ENCODE peak calls at places on chromosomes 4 and X, in ten cellular contexts. K is foreskin keratinocyte, U is SK-N-SH, B is sigmoid colon, A is uterus, I is Peyer's patch, T is body of pancreas, W is OCI-LY7, F is tibial artery, N is heart right ventricle. D is an unnamed sample.

GRCh38 chr4:15396157-15396800 is 31.6 kb upstream of the C1QTNF7 start:
- DNase-seq in F (no peak), W (peak), K (no peak), T (peak), A (no peak), B (no peak), U (peak), I (peak), N (no peak), D (peak)

GRCh38 chrX:114344756-114345155 is 239.1 kb upstream of the HTR2C start:
- DNase-seq in W (peak), K (peak), U (peak), B (no peak), A (no peak), T (no peak), I (no peak), F (no peak), N (no peak), D (peak)

GRCh38 chr4:26741491-26741871 is 119.2 kb upstream of the STIM2 start:
- DNase-seq in B (no peak), N (no peak), T (no peak), U (no peak), K (no peak), W (no peak), F (no peak), I (no peak), A (no peak), D (no peak)

GRCh38 chr4:15130441-15130840 is 128.2 kb downstream of the CPEB2 start:
- DNase-seq in F (no peak), K (no peak), U (no peak), W (no peak), B (no peak), N (no peak), I (no peak), A (no peak), T (no peak), D (no peak)

GRCh38 chrX:154352466-154352865 is 22.0 kb downstream of the FLNA start:
- DNase-seq in W (no peak), T (no peak), K (no peak), U (no peak), F (no peak), A (no peak), N (no peak), B (no peak), I (no peak), D (no peak)

GRCh38 chrX:111375747-111376146 is 36.2 kb downstream of the DCX start:
- DNase-seq in F (no peak), B (no peak), K (no peak), W (no peak), U (no peak), N (no peak), A (no peak), T (no peak), I (no peak), D (no peak)

GRCh38 chrX:9071031-9071650 is 37.2 kb upstream of the FAM9B start:
- DNase-seq in N (no peak), K (no peak), B (no peak), F (no peak), I (no peak), W (no peak), A (no peak), U (no peak), T (no peak), D (no peak)

GRCh38 chr4:2797545-2798305 is 4.8 kb downstream of the SH3BP2 start:
- DNase-seq in K (no peak), W (no peak), B (peak), T (peak), N (no peak), F (peak), A (peak), U (peak), I (peak), D (peak)

GRCh38 chr4:116122131-116122530 is 963.2 kb downstream of the TRAM1L1 start:
- DNase-seq in B (no peak), N (no peak), A (no peak), F (no peak), U (no peak), K (peak), I (no peak), W (no peak), T (no peak), D (no peak)

GRCh38 chr4:4446434-4446833 is 59.5 kb downstream of the NSG1 start:
- DNase-seq in U (no peak), N (no peak), F (no peak), K (no peak), B (no peak), A (no peak), I (no peak), W (no peak), T (no peak), D (no peak)

GRCh38 chrX:119189115-119189514 is 47.0 kb upstream of the PGRMC1 start:
- DNase-seq in F (no peak), T (no peak), B (no peak), K (no peak), W (no peak), A (no peak), N (no peak), I (no peak), U (no peak), D (no peak)

GRCh38 chrX:67587946-67588624 is 44.3 kb downstream of the AR start:
- DNase-seq in N (peak), K (no peak), W (no peak), B (peak), I (no peak), T (peak), F (peak), U (no peak), A (peak), D (no peak)

GRCh38 chr4:121237069-121237399 is 72.9 kb upstream of the TNIP3 start:
- DNase-seq in A (no peak), I (no peak), B (no peak), T (no peak), K (no peak), N (no peak), W (no peak), F (no peak), U (no peak), D (no peak)

GRCh38 chrX:148371251-148371650 is 129.2 kb upstream of the AFF2 start:
- DNase-seq in U (no peak), K (no peak), T (peak), B (no peak), I (no peak), W (no peak), F (no peak), N (no peak), A (no peak), D (no peak)

GRCh38 chr4:87971866-87972265 is 3.6 kb upstream of the SPP1 start:
- DNase-seq in W (no peak), B (no peak), F (no peak), U (no peak), T (no peak), N (no peak), I (no peak), K (no peak), A (no peak), D (no peak)

GRCh38 chr4:44558206-44558605 is 93.2 kb downstream of the YIPF7 start:
- DNase-seq in K (no peak), F (no peak), T (no peak), I (no peak), U (no peak), B (no peak), W (no peak), N (no peak), A (no peak), D (no peak)

GRCh38 chr4:151420408-151420807 is 11.4 kb downstream of the FHIP1A start:
- DNase-seq in I (no peak), N (no peak), K (no peak), T (no peak), F (no peak), B (no peak), A (no peak), W (no peak), U (no peak), D (no peak)

GRCh38 chr4:25861951-25862410 is 807 bp downstream of the SEL1L3 start:
- DNase-seq in F (no peak), U (no peak), A (no peak), N (peak), B (no peak), K (no peak), T (peak), W (peak), I (peak), D (peak)

GRCh38 chrX:10177004-10177396 is 20.2 kb downstream of the CLCN4 start:
- DNase-seq in F (no peak), A (no peak), U (no peak), N (no peak), I (no peak), K (no peak), T (no peak), B (no peak), W (no peak), D (no peak)

GRCh38 chr4:147583876-147584275 is 33.3 kb upstream of the TMEM184C start:
- DNase-seq in N (no peak), K (no peak), I (no peak), A (no peak), W (no peak), B (no peak), T (no peak), U (no peak), F (no peak), D (no peak)

GRCh38 chr4:103786014-103786413 is 66.2 kb upstream of the TACR3 start:
- DNase-seq in A (no peak), N (no peak), U (peak), F (no peak), W (peak), K (no peak), B (no peak), T (no peak), I (no peak), D (no peak)

GRCh38 chr4:72468904-72469502 is 100.0 kb downstream of the ADAMTS3 start:
- DNase-seq in I (no peak), A (no peak), N (no peak), K (no peak), W (peak), F (no peak), B (no peak), T (no peak), U (no peak), D (no peak)

GRCh38 chrX:41382699-41383645 is 49.0 kb downstream of the DDX3X start:
- DNase-seq in I (peak), U (no peak), N (no peak), F (no peak), A (no peak), W (no peak), K (no peak), T (no peak), B (no peak), D (peak)

GRCh38 chr4:70913947-70914445 is 11.8 kb downstream of the MOB1B start:
- DNase-seq in W (no peak), U (no peak), T (no peak), A (no peak), N (no peak), B (no peak), K (no peak), I (no peak), F (no peak), D (no peak)

GRCh38 chrX:5233830-5234229 is 994.8 kb downstream of the NLGN4X start:
- DNase-seq in A (no peak), K (no peak), F (no peak), I (no peak), U (no peak), N (no peak), B (no peak), T (no peak), W (no peak), D (no peak)

GRCh38 chr4:124710911-124711310 is 1.6 kb downstream of the ANKRD50 start:
- DNase-seq in B (no peak), F (no peak), K (no peak), A (no peak), I (no peak), N (no peak), U (no peak), W (no peak), T (no peak), D (no peak)
- H3K27ac ChIP-seq in B (peak), F (peak), K (peak), A (peak), I (no peak), N (peak), U (peak), W (no peak), T (no peak), D (no peak)

GRCh38 chrX:121244511-121244910 is 197.1 kb downstream of the GLUD2 start:
- DNase-seq in A (no peak), I (no peak), W (no peak), F (no peak), U (no peak), N (no peak), K (no peak), T (no peak), B (no peak), D (no peak)
- H3K27ac ChIP-seq in A (no peak), I (no peak), W (no peak), F (no peak), U (no peak), N (no peak), K (no peak), T (no peak), B (no peak), D (no peak)

GRCh38 chr4:128427832-128428366 is 140.3 kb upstream of the PGRMC2 start:
- DNase-seq in K (peak), F (no peak), W (no peak), B (no peak), T (peak), U (peak), I (no peak), A (no peak), N (peak), D (no peak)

GRCh38 chr4:128424524-128425195 is 137.0 kb upstream of the PGRMC2 start:
- DNase-seq in N (no peak), U (no peak), W (no peak), F (no peak), K (peak), I (no peak), T (peak), A (no peak), B (no peak), D (no peak)

GRCh38 chr4:128428397-128428796 is 140.8 kb upstream of the PGRMC2 start:
- DNase-seq in K (no peak), F (no peak), A (no peak), I (no peak), U (no peak), N (no peak), T (no peak), B (no peak), W (no peak), D (no peak)
- H3K27ac ChIP-seq in K (no peak), F (no peak), A (no peak), I (no peak), U (no peak), N (peak), T (no peak), B (no peak), W (no peak), D (no peak)

DNA sequence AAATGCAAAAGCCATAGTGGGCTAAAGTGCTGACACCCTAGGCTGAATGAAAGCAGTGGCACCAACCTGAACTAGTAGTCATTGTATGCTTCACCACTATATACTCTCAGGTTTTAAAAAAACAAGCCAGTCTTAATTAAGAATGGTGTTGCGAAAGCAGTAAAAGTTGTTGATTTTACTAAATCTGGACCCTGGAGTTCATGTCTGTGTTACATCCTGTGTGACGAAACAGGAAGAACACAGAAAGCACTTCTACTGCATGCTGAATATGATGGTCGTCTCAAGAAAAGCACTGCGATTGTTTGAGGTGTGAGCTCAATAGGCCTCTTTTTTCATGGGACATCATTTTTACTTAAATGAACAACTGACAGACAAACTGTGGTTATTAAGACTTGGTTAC is 24.2 kb upstream of the GDPD2 start:
- DNase-seq in T (no peak), F (no peak), A (no peak), N (no peak), K (no peak), B (no peak), I (no peak), W (peak), U (no peak), D (peak)
- H3K27ac ChIP-seq in T (no peak), F (no peak), A (no peak), N (no peak), K (no peak), B (no peak), I (no peak), W (peak), U (no peak), D (no peak)

DNA sequence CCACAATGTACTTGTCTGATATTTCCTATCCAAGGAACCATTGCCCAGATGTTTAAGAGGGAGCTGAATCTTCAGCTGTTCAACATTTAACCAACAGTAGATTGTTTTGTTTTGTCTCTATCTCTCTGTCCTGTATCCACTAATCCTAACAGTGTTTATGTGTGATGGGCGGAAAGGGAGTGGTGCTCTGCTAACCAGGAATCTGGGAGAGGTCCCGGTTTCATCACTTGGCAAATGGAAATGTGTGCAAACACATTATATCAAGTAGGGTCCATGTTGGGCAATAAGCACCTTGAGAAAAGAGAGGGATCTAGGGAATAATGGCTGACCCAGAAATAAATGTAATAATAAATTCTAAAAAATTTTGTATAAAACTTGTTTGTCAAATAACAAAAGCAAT is 56.0 kb downstream of the EMCN start:
- DNase-seq in F (no peak), T (no peak), B (no peak), I (no peak), W (no peak), K (no peak), U (no peak), N (no peak), A (no peak), D (no peak)
- H3K27ac ChIP-seq in F (no peak), T (no peak), B (no peak), I (no peak), W (no peak), K (no peak), U (no peak), N (no peak), A (no peak), D (no peak)

GRCh38 chr4:107721436-107722090 is 1.5 kb upstream of the PAPSS1 start:
- DNase-seq in I (peak), U (no peak), N (no peak), W (peak), A (peak), B (no peak), K (no peak), F (no peak), T (no peak), D (peak)
- H3K27ac ChIP-seq in I (no peak), U (no peak), N (no peak), W (peak), A (no peak), B (no peak), K (no peak), F (no peak), T (no peak), D (peak)

GRCh38 chr4:7287274-7287917 is 95.1 kb downstream of the SORCS2 start:
- DNase-seq in W (no peak), A (no peak), N (no peak), U (no peak), T (no peak), I (no peak), B (no peak), K (no peak), F (no peak), D (no peak)

GRCh38 chr4:7286798-7287197 is 94.5 kb downstream of the SORCS2 start:
- DNase-seq in U (no peak), W (no peak), K (no peak), T (no peak), I (no peak), A (no peak), B (no peak), F (no peak), N (no peak), D (no peak)

GRCh38 chr4:7287918-7288280 is 95.6 kb downstream of the SORCS2 start:
- DNase-seq in U (no peak), I (no peak), A (no peak), F (no peak), N (no peak), K (no peak), B (no peak), T (no peak), W (no peak), D (no peak)

GRCh38 chr4:7286170-7286569 is 93.8 kb downstream of the SORCS2 start:
- DNase-seq in N (no peak), B (no peak), U (no peak), F (no peak), K (no peak), T (no peak), W (no peak), A (peak), I (no peak), D (no peak)

DNA sequence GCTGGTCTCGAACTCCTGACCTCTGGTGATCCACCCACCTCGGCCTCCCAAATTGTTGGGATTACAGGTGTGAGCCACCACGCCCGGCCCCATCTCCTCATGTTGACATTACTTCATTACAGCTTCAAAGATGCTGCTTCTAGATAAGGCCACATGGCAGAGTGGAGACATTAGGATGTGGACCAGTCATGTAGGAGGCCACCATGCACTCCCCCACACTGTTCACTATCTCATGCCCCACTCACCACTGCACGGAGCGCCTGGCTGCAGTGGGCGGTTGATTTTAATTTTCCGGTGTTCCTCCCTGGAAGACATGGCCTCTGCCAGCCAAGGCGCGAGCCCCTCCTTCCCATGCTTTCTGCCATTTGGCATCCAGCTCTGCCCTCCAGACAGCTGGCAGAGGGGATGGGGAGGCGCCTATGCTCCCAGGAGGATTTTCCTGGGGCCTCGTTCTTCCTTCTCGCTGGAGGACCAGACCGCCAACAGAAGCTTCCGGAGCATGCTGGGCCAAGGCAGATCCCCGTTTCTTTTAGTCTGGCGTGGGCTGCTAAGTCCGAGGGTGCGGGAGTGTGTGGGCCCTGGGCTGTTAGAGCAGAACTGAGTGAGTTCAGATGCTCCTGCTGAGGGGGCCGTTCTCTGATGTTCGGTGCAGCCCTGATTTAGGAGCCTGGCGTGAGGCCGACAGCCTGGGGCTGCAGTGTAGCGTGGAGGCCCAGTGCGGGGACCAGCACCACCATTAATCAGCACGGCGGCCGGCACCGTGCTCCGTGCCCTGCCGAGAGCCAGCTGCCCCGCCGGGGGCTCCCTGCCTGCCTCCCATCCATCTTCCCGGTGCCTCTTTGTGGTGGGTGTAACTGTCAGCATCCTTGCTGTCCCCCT is 93.1 kb downstream of the SORCS2 start:
- DNase-seq in U (no peak), B (no peak), F (no peak), T (no peak), W (no peak), I (no peak), N (no peak), K (no peak), A (peak), D (no peak)
- H3K27ac ChIP-seq in U (no peak), B (peak), F (peak), T (no peak), W (no peak), I (no peak), N (no peak), K (no peak), A (peak), D (no peak)

GRCh38 chrX:20269848-20270556 is 3.3 kb upstream of the RPS6KA3 start:
- DNase-seq in U (no peak), T (no peak), I (no peak), K (no peak), B (no peak), F (no peak), A (no peak), W (no peak), N (no peak), D (no peak)

GRCh38 chrX:20274121-20274520 is 7.4 kb upstream of the RPS6KA3 start:
- DNase-seq in F (no peak), I (no peak), T (no peak), B (no peak), N (no peak), U (no peak), K (no peak), A (no peak), W (no peak), D (no peak)

GRCh38 chrX:20271730-20272129 is 5.0 kb upstream of the RPS6KA3 start:
- DNase-seq in I (no peak), N (no peak), A (no peak), U (no peak), W (no peak), F (no peak), K (no peak), B (no peak), T (no peak), D (no peak)

GRCh38 chrX:20270557-20270880 is 3.8 kb upstream of the RPS6KA3 start:
- DNase-seq in N (no peak), U (no peak), I (no peak), F (no peak), T (no peak), K (no peak), A (no peak), W (no peak), B (no peak), D (no peak)

DNA sequence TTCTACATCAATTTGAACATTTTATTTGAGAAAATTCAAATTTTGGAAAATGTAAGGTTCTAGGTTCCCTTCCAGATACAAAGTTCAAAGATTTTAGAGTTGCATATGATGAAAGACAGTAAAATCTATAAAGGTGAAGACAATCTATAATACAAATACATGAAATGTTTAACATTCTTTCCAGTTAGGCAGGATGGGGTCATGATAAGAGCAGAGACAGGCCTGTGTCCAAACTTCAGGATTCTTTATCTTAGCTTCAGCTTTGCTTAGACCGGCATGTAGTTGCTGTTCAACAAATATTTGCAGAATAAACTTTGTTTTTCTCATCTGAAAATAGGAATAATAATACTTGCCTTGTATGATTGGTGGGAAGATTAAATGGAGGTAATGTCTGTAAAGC is 4.5 kb upstream of the RPS6KA3 start:
- DNase-seq in B (no peak), T (no peak), A (no peak), W (no peak), F (no peak), I (no peak), N (no peak), K (no peak), U (no peak), D (no peak)
- H3K27ac ChIP-seq in B (no peak), T (no peak), A (no peak), W (no peak), F (no peak), I (no peak), N (no peak), K (no peak), U (no peak), D (no peak)